ENCODE peak calls at places on chromosomes 3 and 15, in six cellular contexts. One of them, this sample, is unnamed. For H3K4me1, the result is how much of the 10 kb centered on the place peaks cover.

GRCh38 chr15:77033729-77034619 is 36.9 kb downstream of the TSPAN3 start:
- DNase-seq in heart left ventricle: peak
- DNase-seq in IMR-90: no peak
- DNase-seq in esophagus muscularis mucosa: no peak
- DNase-seq in endothelial cell of umbilical vein: no peak
- DNase-seq in stomach: peak
- DNase-seq in this sample: no peak

GRCh38 chr15:85383470-85384148 is 3.2 kb downstream of the AKAP13 start:
- DNase-seq in heart left ventricle: no peak
- DNase-seq in stomach: no peak
- DNase-seq in esophagus muscularis mucosa: no peak
- DNase-seq in IMR-90: no peak
- DNase-seq in endothelial cell of umbilical vein: peak
- DNase-seq in this sample: no peak

GRCh38 chr3:195256639-195257453 is 14.1 kb downstream of the XXYLT1 start:
- DNase-seq in stomach: no peak
- DNase-seq in IMR-90: no peak
- DNase-seq in heart left ventricle: no peak
- DNase-seq in endothelial cell of umbilical vein: no peak
- DNase-seq in esophagus muscularis mucosa: peak
- DNase-seq in this sample: peak

GRCh38 chr3:31105438-31106077 is 211.1 kb upstream of the GADL1 start:
- DNase-seq in esophagus muscularis mucosa: no peak
- DNase-seq in stomach: no peak
- DNase-seq in endothelial cell of umbilical vein: peak
- DNase-seq in IMR-90: peak
- DNase-seq in heart left ventricle: no peak
- DNase-seq in this sample: no peak

GRCh38 chr3:143668924-143669790 is 179.1 kb downstream of the SLC9A9 start:
- DNase-seq in heart left ventricle: no peak
- DNase-seq in IMR-90: no peak
- DNase-seq in stomach: no peak
- DNase-seq in endothelial cell of umbilical vein: no peak
- DNase-seq in esophagus muscularis mucosa: no peak
- DNase-seq in this sample: no peak

GRCh38 chr3:188272481-188273372 is 118.8 kb downstream of the LPP start:
- DNase-seq in IMR-90: peak
- DNase-seq in esophagus muscularis mucosa: no peak
- DNase-seq in endothelial cell of umbilical vein: peak
- DNase-seq in heart left ventricle: no peak
- DNase-seq in stomach: no peak
- DNase-seq in this sample: no peak

GRCh38 chr15:77111813-77112212 is 40.9 kb upstream of the TSPAN3 start:
- DNase-seq in heart left ventricle: no peak
- DNase-seq in stomach: no peak
- DNase-seq in IMR-90: no peak
- DNase-seq in esophagus muscularis mucosa: no peak
- DNase-seq in endothelial cell of umbilical vein: no peak
- DNase-seq in this sample: no peak

GRCh38 chr15:50881121-50882048 is 27.1 kb upstream of the AP4E1 start:
- DNase-seq in endothelial cell of umbilical vein: no peak
- DNase-seq in esophagus muscularis mucosa: no peak
- DNase-seq in heart left ventricle: no peak
- DNase-seq in stomach: no peak
- DNase-seq in IMR-90: peak
- DNase-seq in this sample: no peak

GRCh38 chr15:77375133-77375532 is 44.8 kb downstream of the PEAK1 start:
- DNase-seq in IMR-90: no peak
- DNase-seq in endothelial cell of umbilical vein: no peak
- DNase-seq in heart left ventricle: no peak
- DNase-seq in stomach: no peak
- DNase-seq in esophagus muscularis mucosa: no peak
- DNase-seq in this sample: no peak

GRCh38 chr3:38725726-38726410 is 76.4 kb upstream of the SCN5A start:
- DNase-seq in endothelial cell of umbilical vein: peak
- DNase-seq in heart left ventricle: peak
- DNase-seq in esophagus muscularis mucosa: no peak
- DNase-seq in IMR-90: peak
- DNase-seq in stomach: no peak
- DNase-seq in this sample: no peak

GRCh38 chr3:173066044-173066679 is 74.9 kb downstream of the SPATA16 start:
- DNase-seq in heart left ventricle: peak
- DNase-seq in endothelial cell of umbilical vein: no peak
- DNase-seq in esophagus muscularis mucosa: no peak
- DNase-seq in IMR-90: peak
- DNase-seq in stomach: no peak
- DNase-seq in this sample: no peak

GRCh38 chr3:172133830-172134229 is 94.5 kb downstream of the FNDC3B start:
- DNase-seq in stomach: no peak
- DNase-seq in IMR-90: no peak
- DNase-seq in heart left ventricle: no peak
- DNase-seq in esophagus muscularis mucosa: no peak
- DNase-seq in endothelial cell of umbilical vein: no peak
- DNase-seq in this sample: no peak

GRCh38 chr3:108552267-108553159 is 36.7 kb downstream of the CIP2A start:
- DNase-seq in esophagus muscularis mucosa: no peak
- DNase-seq in stomach: no peak
- DNase-seq in endothelial cell of umbilical vein: peak
- DNase-seq in heart left ventricle: no peak
- DNase-seq in IMR-90: peak
- DNase-seq in this sample: no peak

GRCh38 chr3:16086690-16087089 is 87.8 kb upstream of the GALNT15 start:
- DNase-seq in IMR-90: no peak
- DNase-seq in stomach: no peak
- DNase-seq in endothelial cell of umbilical vein: no peak
- DNase-seq in heart left ventricle: no peak
- DNase-seq in esophagus muscularis mucosa: no peak
- DNase-seq in this sample: no peak

GRCh38 chr15:40941078-40941527 is 12.0 kb downstream of the DLL4 start:
- DNase-seq in heart left ventricle: no peak
- DNase-seq in IMR-90: no peak
- DNase-seq in stomach: no peak
- DNase-seq in esophagus muscularis mucosa: no peak
- DNase-seq in endothelial cell of umbilical vein: no peak
- DNase-seq in this sample: no peak

GRCh38 chr3:77052733-77053680 is 13.1 kb downstream of the ROBO2 start:
- DNase-seq in esophagus muscularis mucosa: no peak
- DNase-seq in heart left ventricle: no peak
- DNase-seq in stomach: no peak
- DNase-seq in endothelial cell of umbilical vein: no peak
- DNase-seq in IMR-90: no peak
- DNase-seq in this sample: no peak

GRCh38 chr3:125128861-125129501 is 73.2 kb upstream of the HEG1 start:
- DNase-seq in esophagus muscularis mucosa: no peak
- DNase-seq in stomach: no peak
- DNase-seq in heart left ventricle: no peak
- DNase-seq in endothelial cell of umbilical vein: no peak
- DNase-seq in IMR-90: peak
- DNase-seq in this sample: no peak

GRCh38 chr3:149555941-149556340 is 81.4 kb downstream of the TM4SF4 start:
- DNase-seq in heart left ventricle: peak
- DNase-seq in IMR-90: no peak
- DNase-seq in stomach: no peak
- DNase-seq in endothelial cell of umbilical vein: no peak
- DNase-seq in esophagus muscularis mucosa: no peak
- DNase-seq in this sample: no peak

GRCh38 chr15:62983956-62984355 is 58.6 kb upstream of the TPM1 start:
- DNase-seq in IMR-90: no peak
- DNase-seq in heart left ventricle: no peak
- DNase-seq in endothelial cell of umbilical vein: no peak
- DNase-seq in stomach: no peak
- DNase-seq in esophagus muscularis mucosa: no peak
- DNase-seq in this sample: no peak

GRCh38 chr3:126672340-126672739 is 17.4 kb upstream of the TXNRD3 start:
- DNase-seq in stomach: no peak
- DNase-seq in endothelial cell of umbilical vein: no peak
- DNase-seq in esophagus muscularis mucosa: no peak
- DNase-seq in heart left ventricle: no peak
- DNase-seq in IMR-90: no peak
- DNase-seq in this sample: no peak

GRCh38 chr15:90114451-90114901 is 12.2 kb upstream of the IDH2 start:
- DNase-seq in stomach: no peak
- DNase-seq in endothelial cell of umbilical vein: no peak
- DNase-seq in esophagus muscularis mucosa: no peak
- DNase-seq in IMR-90: no peak
- DNase-seq in heart left ventricle: no peak
- DNase-seq in this sample: no peak

GRCh38 chr15:67359431-67360082 is 105.0 kb downstream of the IQCH start:
- DNase-seq in IMR-90: no peak
- DNase-seq in heart left ventricle: no peak
- DNase-seq in endothelial cell of umbilical vein: no peak
- DNase-seq in esophagus muscularis mucosa: no peak
- DNase-seq in stomach: no peak
- DNase-seq in this sample: no peak

GRCh38 chr15:38624248-38625214 is 59.9 kb upstream of the RASGRP1 start:
- DNase-seq in stomach: no peak
- DNase-seq in heart left ventricle: no peak
- DNase-seq in esophagus muscularis mucosa: no peak
- DNase-seq in endothelial cell of umbilical vein: no peak
- DNase-seq in IMR-90: no peak
- DNase-seq in this sample: no peak

GRCh38 chr15:89139613-89140499 is 51.6 kb downstream of the ABHD2 start:
- DNase-seq in IMR-90: no peak
- DNase-seq in heart left ventricle: peak
- DNase-seq in esophagus muscularis mucosa: no peak
- DNase-seq in endothelial cell of umbilical vein: no peak
- DNase-seq in stomach: no peak
- DNase-seq in this sample: no peak

DNA sequence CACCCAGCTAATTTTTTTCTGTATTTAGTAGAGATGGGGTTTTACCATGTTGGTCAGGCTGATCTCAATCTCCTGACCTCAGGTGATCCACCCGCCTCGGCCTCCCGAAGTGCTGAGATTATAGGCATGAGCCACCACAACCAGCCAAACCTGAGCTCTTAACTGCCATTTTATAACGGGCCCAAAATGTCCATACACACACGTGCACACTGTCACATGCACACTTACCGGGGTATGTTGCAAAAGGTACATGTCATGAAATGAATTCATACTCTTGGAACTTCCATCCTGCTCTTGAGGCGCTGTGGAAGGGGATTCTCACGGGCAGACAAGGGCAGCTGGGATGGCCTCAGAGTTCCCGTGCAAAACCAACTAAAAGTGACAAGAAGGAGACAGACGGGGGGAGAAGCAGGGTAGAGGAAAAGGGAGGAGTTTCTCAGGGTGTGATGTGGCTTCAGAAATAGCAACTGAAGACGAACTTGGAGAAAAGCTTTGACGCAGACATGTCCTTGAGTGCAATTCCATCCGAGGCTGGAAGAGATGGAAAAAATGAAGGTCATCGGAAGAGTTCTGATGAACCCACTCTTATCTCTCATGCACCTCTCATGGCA is 110.9 kb downstream of the BDH1 start:
- DNase-seq in endothelial cell of umbilical vein: no peak
- DNase-seq in heart left ventricle: no peak
- DNase-seq in esophagus muscularis mucosa: no peak
- DNase-seq in stomach: no peak
- DNase-seq in IMR-90: no peak
- DNase-seq in this sample: no peak
- H3K4me3 ChIP-seq in endothelial cell of umbilical vein: no peak
- H3K4me3 ChIP-seq in heart left ventricle: no peak
- H3K4me3 ChIP-seq in esophagus muscularis mucosa: no peak
- H3K4me3 ChIP-seq in stomach: no peak
- H3K4me3 ChIP-seq in IMR-90: no peak
- H3K4me3 ChIP-seq in this sample: no peak

DNA sequence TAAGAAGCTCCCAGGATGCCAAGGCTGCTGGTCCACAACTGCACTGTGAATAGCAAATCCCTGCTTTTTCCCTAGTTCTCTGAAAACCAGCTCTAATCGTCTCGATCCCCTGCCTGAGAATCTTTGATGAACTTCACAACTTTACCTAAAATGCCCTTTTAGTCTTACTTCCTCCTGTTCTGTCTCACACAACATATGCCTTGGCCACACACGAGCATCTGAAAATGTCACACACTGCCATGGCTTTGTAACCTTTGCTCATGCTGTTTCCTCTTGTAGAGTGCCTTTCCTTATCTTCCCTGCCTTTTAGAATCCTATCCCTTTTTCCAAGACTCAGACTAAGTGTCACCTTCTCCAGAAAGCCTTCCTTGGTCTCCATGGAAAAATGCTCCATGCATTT is 71.4 kb upstream of the HACD2 start:
- DNase-seq in IMR-90: no peak
- DNase-seq in heart left ventricle: no peak
- DNase-seq in endothelial cell of umbilical vein: no peak
- DNase-seq in stomach: no peak
- DNase-seq in esophagus muscularis mucosa: no peak
- DNase-seq in this sample: no peak
- H3K4me1 ChIP-seq in IMR-90: under half
- H3K4me1 ChIP-seq in heart left ventricle: under half
- H3K4me1 ChIP-seq in endothelial cell of umbilical vein: under half
- H3K4me1 ChIP-seq in stomach: half or more
- H3K4me1 ChIP-seq in esophagus muscularis mucosa: half or more
- H3K4me1 ChIP-seq in this sample: under half

GRCh38 chr15:92958105-92958504 is 58.0 kb downstream of the CHD2 start:
- DNase-seq in heart left ventricle: no peak
- DNase-seq in IMR-90: peak
- DNase-seq in esophagus muscularis mucosa: no peak
- DNase-seq in endothelial cell of umbilical vein: no peak
- DNase-seq in stomach: no peak
- DNase-seq in this sample: no peak

GRCh38 chr15:92953569-92953968 is 53.4 kb downstream of the CHD2 start:
- DNase-seq in IMR-90: no peak
- DNase-seq in endothelial cell of umbilical vein: no peak
- DNase-seq in stomach: no peak
- DNase-seq in heart left ventricle: no peak
- DNase-seq in esophagus muscularis mucosa: no peak
- DNase-seq in this sample: no peak

GRCh38 chr15:92954578-92954977 is 54.5 kb downstream of the CHD2 start:
- DNase-seq in stomach: no peak
- DNase-seq in endothelial cell of umbilical vein: no peak
- DNase-seq in esophagus muscularis mucosa: no peak
- DNase-seq in heart left ventricle: no peak
- DNase-seq in IMR-90: no peak
- DNase-seq in this sample: no peak

GRCh38 chr15:92953997-92954396 is 53.9 kb downstream of the CHD2 start:
- DNase-seq in IMR-90: no peak
- DNase-seq in heart left ventricle: no peak
- DNase-seq in stomach: no peak
- DNase-seq in endothelial cell of umbilical vein: no peak
- DNase-seq in esophagus muscularis mucosa: no peak
- DNase-seq in this sample: no peak

GRCh38 chr15:92955706-92956105 is 55.6 kb downstream of the CHD2 start:
- DNase-seq in esophagus muscularis mucosa: no peak
- DNase-seq in heart left ventricle: no peak
- DNase-seq in IMR-90: no peak
- DNase-seq in stomach: no peak
- DNase-seq in endothelial cell of umbilical vein: no peak
- DNase-seq in this sample: no peak
- H3K27ac ChIP-seq in esophagus muscularis mucosa: no peak
- H3K27ac ChIP-seq in heart left ventricle: no peak
- H3K27ac ChIP-seq in IMR-90: no peak
- H3K27ac ChIP-seq in stomach: no peak
- H3K27ac ChIP-seq in endothelial cell of umbilical vein: no peak
- H3K27ac ChIP-seq in this sample: no peak

DNA sequence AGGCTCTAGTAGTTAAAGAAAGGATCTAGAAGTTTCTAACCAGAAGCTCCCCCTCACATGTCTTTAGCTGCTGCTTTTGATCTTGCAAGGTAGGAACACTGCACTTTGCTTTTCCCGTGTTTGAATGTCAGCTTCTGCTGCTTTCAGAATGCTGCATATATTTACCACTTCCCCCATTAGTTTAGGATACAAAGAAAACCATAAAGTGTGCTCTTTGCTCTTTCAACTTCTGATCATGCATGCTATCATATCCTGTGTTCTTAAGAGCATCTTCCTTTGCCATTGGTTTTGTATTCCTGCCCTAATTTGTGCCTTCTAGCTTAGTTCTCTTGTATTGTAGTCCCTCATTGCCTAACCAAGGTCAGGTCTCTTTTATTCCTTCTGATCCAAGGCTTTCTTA is 43.3 kb downstream of the ZNF609 start:
- DNase-seq in IMR-90: no peak
- DNase-seq in esophagus muscularis mucosa: no peak
- DNase-seq in heart left ventricle: no peak
- DNase-seq in stomach: no peak
- DNase-seq in endothelial cell of umbilical vein: peak
- DNase-seq in this sample: no peak
- H3K4me3 ChIP-seq in IMR-90: no peak
- H3K4me3 ChIP-seq in esophagus muscularis mucosa: no peak
- H3K4me3 ChIP-seq in heart left ventricle: no peak
- H3K4me3 ChIP-seq in stomach: no peak
- H3K4me3 ChIP-seq in endothelial cell of umbilical vein: no peak
- H3K4me3 ChIP-seq in this sample: no peak

This sample was measured in ovary.